ENCODE peak calls at places on chromosomes 5 and 9, in five cellular contexts. S is islet precursor cell; O is psoas muscle; U is heart left ventricle; N is naive thymus-derived CD8-positive, alpha-beta T cell. M is an unnamed sample.

GRCh38 chr5:170049713-170050112 is 56.0 kb upstream of the FOXI1 start:
- DNase-seq in O (no peak), N (no peak), U (no peak), S (peak; percentile 12), M (no peak)

GRCh38 chr5:179755022-179755421 is 22.4 kb downstream of the MAML1 start:
- DNase-seq in U (no peak), S (no peak), N (no peak), O (no peak), M (no peak)

GRCh38 chr5:56415356-56415765 is 182.2 kb upstream of the ANKRD55 start:
- DNase-seq in N (peak; percentile 37), U (peak; percentile 79), S (peak; percentile 58), O (peak; percentile 28), M (peak; percentile 22)

GRCh38 chr5:80068237-80068636 is 33.1 kb downstream of the THBS4 start:
- DNase-seq in U (no peak), N (no peak), S (no peak), O (no peak), M (no peak)

GRCh38 chr5:112065818-112066217 is 308.8 kb upstream of the NREP start:
- DNase-seq in O (no peak), U (no peak), S (no peak), N (no peak), M (no peak)

GRCh38 chr5:92505925-92506324 is 1075.1 kb downstream of the NR2F1-AS1 start:
- DNase-seq in S (no peak), U (no peak), O (no peak), N (no peak), M (no peak)

GRCh38 chr5:172224996-172225395 is 31.0 kb downstream of the EFCAB9 start:
- DNase-seq in S (no peak), N (no peak), O (no peak), U (no peak), M (no peak)

GRCh38 chr5:55603947-55604346 is 69.2 kb upstream of the PLPP1 start:
- DNase-seq in N (no peak), O (no peak), U (no peak), S (no peak), M (no peak)

GRCh38 chr9:114387678-114388431 is at the start of gene AKNA:
- DNase-seq in S (peak; percentile 93), N (peak; percentile 80), U (peak; percentile 79), O (peak; percentile 76), M (peak; percentile 88)

GRCh38 chr9:14062449-14063187 is 251.3 kb downstream of the NFIB start:
- DNase-seq in U (no peak), O (no peak), S (no peak), N (no peak), M (no peak)

GRCh38 chr5:1719860-1720259 is 79.8 kb downstream of the MRPL36 start:
- DNase-seq in O (no peak), U (no peak), S (peak; percentile 24), N (no peak), M (no peak)

GRCh38 chr5:91591076-91591475 is 208.0 kb upstream of the ARRDC3 start:
- DNase-seq in S (no peak), U (no peak), N (no peak), O (no peak), M (no peak)

GRCh38 chr9:88826651-88827245 is 164.5 kb upstream of the S1PR3 start:
- DNase-seq in S (no peak), U (no peak), O (no peak), N (no peak), M (no peak)

GRCh38 chr5:179227578-179228311 is 117.5 kb downstream of the ADAMTS2 start:
- DNase-seq in S (peak; percentile 47), N (no peak), U (peak; percentile 22), O (no peak), M (no peak)

GRCh38 chr9:100308965-100309564 is 43.7 kb downstream of the TEX10 start:
- DNase-seq in U (no peak), S (no peak), N (no peak), O (no peak), M (no peak)

GRCh38 chr5:104513194-104513602 is 950.6 kb upstream of the NUDT12 start:
- DNase-seq in O (no peak), N (no peak), S (peak; percentile 43), U (no peak), M (no peak)

GRCh38 chr5:94916619-94917018 is 298.1 kb downstream of the SLF1 start:
- DNase-seq in O (no peak), N (no peak), U (no peak), S (no peak), M (no peak)

GRCh38 chr9:114098021-114098659 is 952 bp downstream of the KIF12 start:
- DNase-seq in N (no peak), S (peak; percentile 75), O (no peak), U (no peak), M (peak; percentile 44)

GRCh38 chr5:181160144-181160754 is 12.9 kb downstream of the OR2V2 start:
- DNase-seq in U (peak; percentile 55), S (peak; percentile 59), N (peak; percentile 36), O (peak; percentile 56), M (peak; percentile 87)

GRCh38 chr9:4299006-4299795 is 667 bp downstream of the GLIS3 start:
- DNase-seq in U (peak; percentile 36), N (no peak), S (peak; percentile 66), O (peak; percentile 39), M (peak; percentile 38)

GRCh38 chr5:95822408-95823240 is at the start of gene GLRX:
- DNase-seq in S (peak; percentile 86), N (peak; percentile 26), O (peak; percentile 74), U (peak; percentile 82), M (peak; percentile 60)

GRCh38 chr9:127611796-127612790 is at the start of gene STXBP1:
- DNase-seq in S (peak; percentile 92), O (peak; percentile 91), U (peak; percentile 92), N (peak; percentile 79), M (peak; percentile 84)

GRCh38 chr5:112491257-112491656 is 72.2 kb upstream of the EPB41L4A start:
- DNase-seq in O (no peak), N (no peak), U (no peak), S (no peak), M (no peak)

GRCh38 chr9:123329329-123329955 is 26.6 kb upstream of the CRB2 start:
- DNase-seq in O (no peak), U (no peak), N (no peak), S (no peak), M (no peak)

GRCh38 chr9:136742640-136743391 is at the start of gene LCN10:
- DNase-seq in N (no peak), O (no peak), U (no peak), S (peak; percentile 87), M (peak; percentile 72)

GRCh38 chr5:181223041-181223728 is at the start of gene TRIM41:
- DNase-seq in N (peak; percentile 98), S (peak; percentile 99), U (peak; percentile 99), O (peak; percentile 99), M (peak; percentile 99)

GRCh38 chr9:2494571-2494970 is 127.0 kb upstream of the VLDLR start:
- DNase-seq in U (no peak), N (no peak), O (no peak), S (peak; percentile 87), M (peak; percentile 45)

GRCh38 chr5:98750693-98751092 is 22.8 kb upstream of the RGMB start:
- DNase-seq in U (no peak), O (no peak), N (no peak), S (no peak), M (peak; percentile 58)

GRCh38 chr5:10308844-10309243 is 1.1 kb upstream of the CMBL start:
- DNase-seq in N (no peak), O (no peak), S (no peak), U (no peak), M (peak; percentile 17)

GRCh38 chr5:88964831-88965230 is 81.8 kb upstream of the MEF2C start:
- DNase-seq in O (no peak), N (no peak), U (no peak), S (no peak), M (no peak)

GRCh38 chr9:5949103-5949699 is 58.5 kb downstream of the MLANA start:
- DNase-seq in S (no peak), N (peak; percentile 10), O (no peak), U (no peak), M (no peak)